ENCODE peak calls at places on chromosomes 12 and 14, in four cellular contexts. I is activated gamma-delta T cell treated with Interleukin-2 at 50 U/mL for 16 hours, D is left kidney, S is activated T-cell treated with anti-CD3 and anti-CD28 coated beads for 1 hour. H is an unnamed sample.

GRCh38 chr12:11773889-11774677 is 124.6 kb downstream of the ETV6 start:
- DNase-seq in I (no peak), D (no peak), S (no peak), H (no peak)

GRCh38 chr14:68199465-68200145 is 380.0 kb downstream of the RAD51B start:
- DNase-seq in I (no peak), D (peak; percentile 96), S (no peak), H (peak; percentile 60)

GRCh38 chr14:76938092-76938500 is 90.4 kb downstream of the IRF2BPL start:
- DNase-seq in I (no peak), D (no peak), S (no peak), H (no peak)

GRCh38 chr12:109731231-109731731 is 17.7 kb downstream of the FAM222A start:
- DNase-seq in I (no peak), D (no peak), S (no peak), H (no peak)

GRCh38 chr12:108773798-108774788 is 42.8 kb upstream of the CORO1C start:
- DNase-seq in I (no peak), D (peak; percentile 93), S (no peak), H (peak; percentile 31)

GRCh38 chr12:79884401-79885006 is 50.4 kb downstream of the PPP1R12A start:
- DNase-seq in I (no peak), D (no peak), S (no peak), H (no peak)

GRCh38 chr12:40107803-40108620 is 2.1 kb upstream of the SLC2A13 start:
- DNase-seq in I (no peak), D (no peak), S (no peak), H (no peak)

GRCh38 chr14:93309430-93309966 is 23.3 kb downstream of the BTBD7 start:
- DNase-seq in I (no peak), D (no peak), S (no peak), H (no peak)

GRCh38 chr14:90722590-90722989 is 93.6 kb downstream of the TTC7B start:
- DNase-seq in I (no peak), D (no peak), S (no peak), H (no peak)

GRCh38 chr12:21073822-21074460 is 57.1 kb upstream of the SLCO1B1 start:
- DNase-seq in I (no peak), D (no peak), S (no peak), H (peak; percentile 5)

GRCh38 chr14:77926942-77927341 is 127.0 kb downstream of the ADCK1 start:
- DNase-seq in I (no peak), D (no peak), S (no peak), H (no peak)

GRCh38 chr12:113748707-113749432 is 217.3 kb downstream of the RBM19 start:
- DNase-seq in I (no peak), D (no peak), S (no peak), H (no peak)

GRCh38 chr14:94581127-94581999 is at the start of gene SERPINA5:
- DNase-seq in I (no peak), D (peak; percentile 62), S (no peak), H (peak; percentile 46)

GRCh38 chr14:53516261-53516774 is 363.2 kb upstream of the DDHD1 start:
- DNase-seq in I (no peak), D (no peak), S (no peak), H (no peak)

GRCh38 chr14:65377576-65377975 is 35.0 kb upstream of the FUT8 start:
- DNase-seq in I (no peak), D (no peak), S (no peak), H (no peak)

GRCh38 chr12:107369679-107370078 is 276.3 kb upstream of the CRY1 start:
- DNase-seq in I (no peak), D (no peak), S (no peak), H (no peak)